ENCODE peak calls at places on chromosomes 3 and 15, in five cellular contexts. N, B, L, C and Q are unnamed samples.

GRCh38 chr3:39810647-39811161 is 1.3 kb downstream of the MYRIP start:
- DNase-seq in N (no peak), B (no peak), L (no peak), C (no peak), Q (no peak)

GRCh38 chr3:97979610-97980009 is 7.4 kb upstream of the RIOX2 start:
- DNase-seq in N (no peak), B (no peak), L (no peak), C (peak), Q (no peak)

GRCh38 chr3:29826712-29827111 is 545.8 kb downstream of the RBMS3 start:
- DNase-seq in N (no peak), B (no peak), L (no peak), C (no peak), Q (no peak)

GRCh38 chr3:141680620-141681389 is 57.3 kb upstream of the RNF7 start:
- DNase-seq in N (no peak), B (no peak), L (no peak), C (peak), Q (no peak)

GRCh38 chr3:155647988-155648591 is 96.8 kb downstream of the PLCH1 start:
- DNase-seq in N (no peak), B (no peak), L (no peak), C (no peak), Q (no peak)

GRCh38 chr3:61562042-61562809 is 855 bp downstream of the PTPRG start:
- DNase-seq in N (no peak), B (peak), L (peak), C (peak), Q (no peak)

GRCh38 chr3:147383617-147384016 is 22.7 kb downstream of the ZIC4 start:
- DNase-seq in N (no peak), B (no peak), L (no peak), C (no peak), Q (no peak)

GRCh38 chr15:31387483-31388118 is 61.0 kb downstream of the KLF13 start:
- DNase-seq in N (no peak), B (peak), L (peak), C (peak), Q (peak)

GRCh38 chr15:85646538-85647091 is 148.1 kb downstream of the KLHL25 start:
- DNase-seq in N (no peak), B (no peak), L (no peak), C (no peak), Q (peak)

GRCh38 chr3:140344601-140345000 is 333.3 kb upstream of the TRIM42 start:
- DNase-seq in N (no peak), B (no peak), L (no peak), C (no peak), Q (no peak)

GRCh38 chr3:117047951-117048705 is 338.5 kb downstream of the TUSC7 start:
- DNase-seq in N (no peak), B (no peak), L (no peak), C (no peak), Q (no peak)

GRCh38 chr15:74584204-74584603 is 31.4 kb upstream of the CLK3 start:
- DNase-seq in N (no peak), B (no peak), L (peak), C (no peak), Q (no peak)

GRCh38 chr3:139231555-139232281 is 112.1 kb upstream of the MRPS22 start:
- DNase-seq in N (no peak), B (no peak), L (no peak), C (no peak), Q (no peak)

GRCh38 chr15:48332642-48333034 is 1.4 kb downstream of the DUT start:
- DNase-seq in N (no peak), B (no peak), L (no peak), C (no peak), Q (no peak)

GRCh38 chr15:63894662-63894949 is 60.9 kb upstream of the HERC1 start:
- DNase-seq in N (no peak), B (no peak), L (no peak), C (no peak), Q (no peak)

GRCh38 chr15:70795311-70795665 is 31.9 kb upstream of the UACA start:
- DNase-seq in N (no peak), B (no peak), L (no peak), C (no peak), Q (no peak)

GRCh38 chr3:127911421-127911931 is 3.6 kb upstream of the KBTBD12 start:
- DNase-seq in N (no peak), B (no peak), L (no peak), C (no peak), Q (no peak)

GRCh38 chr3:61841111-61841845 is 279.9 kb downstream of the PTPRG start:
- DNase-seq in N (no peak), B (no peak), L (no peak), C (no peak), Q (no peak)

GRCh38 chr3:18812316-18812715 is 336.0 kb upstream of the KCNH8 start:
- DNase-seq in N (no peak), B (no peak), L (no peak), C (peak), Q (no peak)

GRCh38 chr3:11641683-11642407 is 1.9 kb downstream of the VGLL4 start:
- DNase-seq in N (no peak), B (no peak), L (no peak), C (no peak), Q (no peak)

GRCh38 chr3:177731644-177732268 is 534.5 kb upstream of the TBL1XR1 start:
- DNase-seq in N (no peak), B (no peak), L (no peak), C (no peak), Q (no peak)

GRCh38 chr3:127754411-127755304 is 67.7 kb downstream of the MGLL start:
- DNase-seq in N (peak), B (no peak), L (peak), C (no peak), Q (no peak)

GRCh38 chr15:94414921-94415320 is 183.6 kb downstream of the MCTP2 start:
- DNase-seq in N (no peak), B (no peak), L (no peak), C (no peak), Q (no peak)

GRCh38 chr3:172259191-172259590 is 189.1 kb downstream of the GHSR start:
- DNase-seq in N (no peak), B (no peak), L (no peak), C (peak), Q (no peak)

GRCh38 chr15:59492389-59493377 is 54.7 kb downstream of the FAM81A start:
- DNase-seq in N (peak), B (peak), L (no peak), C (peak), Q (peak)

GRCh38 chr15:100112061-100112420 is 229.7 kb downstream of the ADAMTS17 start:
- DNase-seq in N (no peak), B (no peak), L (no peak), C (no peak), Q (no peak)

GRCh38 chr3:168241156-168241555 is 145.4 kb upstream of the GOLIM4 start:
- DNase-seq in N (no peak), B (no peak), L (no peak), C (no peak), Q (no peak)

GRCh38 chr3:176523114-176523513 is 674.2 kb downstream of the TBL1XR1 start:
- DNase-seq in N (no peak), B (no peak), L (no peak), C (no peak), Q (no peak)

GRCh38 chr3:11819146-11819545 is 27.5 kb downstream of the TAMM41 start:
- DNase-seq in N (no peak), B (no peak), L (no peak), C (no peak), Q (no peak)

GRCh38 chr15:83746231-83746630 is 92.3 kb downstream of the ADAMTSL3 start:
- DNase-seq in N (no peak), B (no peak), L (no peak), C (no peak), Q (no peak)

GRCh38 chr15:64197425-64197824 is 34.6 kb upstream of the PPIB start:
- DNase-seq in N (no peak), B (no peak), L (no peak), C (no peak), Q (no peak)

GRCh38 chr3:45947361-45947760 is 4.1 kb downstream of the CXCR6 start:
- DNase-seq in N (no peak), B (no peak), L (no peak), C (no peak), Q (no peak)

GRCh38 chr3:45350643-45351042 is 37.7 kb upstream of the LARS2 start:
- DNase-seq in N (no peak), B (no peak), L (no peak), C (no peak), Q (no peak)

GRCh38 chr15:64050281-64051092 is 4.2 kb upstream of the DAPK2 start:
- DNase-seq in N (no peak), B (no peak), L (peak), C (no peak), Q (no peak)

DNA sequence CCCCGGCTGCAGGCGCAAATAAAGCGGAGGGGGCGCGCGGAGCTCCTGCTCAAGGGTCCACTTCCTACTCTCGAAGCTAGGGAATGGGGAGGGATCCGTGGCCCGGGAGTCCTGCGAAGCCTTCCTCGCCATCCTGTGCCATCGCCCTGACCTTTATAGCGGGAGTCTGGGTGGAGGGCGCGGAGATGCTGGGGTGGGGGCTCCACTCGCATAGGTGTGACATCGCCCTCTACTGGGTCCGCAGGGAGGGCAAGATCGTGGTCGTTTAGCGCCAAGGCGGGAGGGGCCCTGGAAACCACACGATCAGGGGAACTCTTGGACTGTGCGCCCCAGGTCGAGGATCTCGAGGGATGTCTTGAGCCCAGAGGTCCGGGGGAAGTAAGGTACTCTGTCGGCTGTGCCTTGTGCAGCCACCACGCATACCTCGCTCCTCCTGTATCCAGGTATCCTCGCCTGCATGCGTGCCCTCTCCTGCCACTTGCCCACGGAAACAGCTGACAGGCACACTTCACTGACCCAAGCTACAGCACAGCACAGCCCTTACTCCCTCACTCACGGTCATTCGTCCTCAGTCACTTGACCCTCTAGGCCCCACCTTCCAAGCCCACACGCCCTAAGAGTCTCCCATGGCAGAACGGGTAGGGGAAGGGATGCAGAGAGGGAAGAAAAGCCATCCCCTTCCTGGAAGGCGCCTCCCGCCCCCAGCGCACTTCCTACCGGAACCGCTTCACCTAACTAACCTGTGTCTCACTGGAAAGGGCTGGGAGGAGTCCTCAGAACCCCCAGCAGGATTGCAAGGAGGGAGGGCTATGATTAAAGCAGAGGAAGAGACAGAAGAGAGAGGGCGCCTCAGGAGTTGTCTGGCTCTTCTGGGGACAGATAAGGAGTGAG is 22.7 kb downstream of the EPHB3 start:
- DNase-seq in N (no peak), B (peak), L (no peak), C (no peak), Q (no peak)
- TF ChIP-seq CTCF in N (no peak), B (no peak), L (peak), C (peak), Q (no peak)

DNA sequence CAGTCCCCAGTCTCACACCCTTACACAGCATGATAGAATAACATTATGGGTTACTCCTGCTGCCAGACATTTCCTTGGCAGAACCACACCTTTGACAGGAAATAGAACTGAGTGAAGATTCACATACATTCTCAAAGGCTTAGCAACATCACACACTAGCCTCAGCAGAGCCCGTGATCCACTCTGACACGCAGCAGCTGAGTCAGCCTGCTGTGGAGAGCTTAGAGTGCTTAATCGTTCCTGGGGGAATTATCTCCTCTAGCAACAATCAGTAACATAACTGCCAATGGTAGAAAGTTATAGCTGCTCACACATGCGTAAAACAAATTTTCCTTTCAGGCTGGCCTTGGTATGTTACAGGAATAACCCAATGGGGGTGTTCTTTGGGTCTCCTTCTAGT is 382.1 kb downstream of the GAP43 start:
- DNase-seq in N (no peak), B (no peak), L (no peak), C (peak), Q (no peak)
- H3K27ac ChIP-seq in N (no peak), B (no peak), L (no peak), C (no peak), Q (no peak)

GRCh38 chr15:42577514-42578031 is 2.2 kb downstream of the STARD9 start:
- DNase-seq in N (no peak), B (no peak), L (no peak), C (no peak), Q (no peak)
- H3K4me3 ChIP-seq in N (peak), B (peak), L (no peak), C (peak), Q (no peak)

GRCh38 chr3:64438837-64439236 is 213.6 kb upstream of the PRICKLE2 start:
- DNase-seq in N (no peak), B (no peak), L (peak), C (no peak), Q (no peak)
- TF ChIP-seq CTCF in N (no peak), B (no peak), L (no peak), C (no peak), Q (no peak)

GRCh38 chr3:124660606-124661005 is 69.6 kb upstream of the UMPS start:
- DNase-seq in N (no peak), B (no peak), L (no peak), C (no peak), Q (no peak)

GRCh38 chr3:124666067-124666466 is 64.2 kb upstream of the UMPS start:
- DNase-seq in N (no peak), B (no peak), L (no peak), C (no peak), Q (no peak)

GRCh38 chr3:124669470-124669869 is 60.8 kb upstream of the UMPS start:
- DNase-seq in N (no peak), B (no peak), L (no peak), C (no peak), Q (no peak)

GRCh38 chr3:124663690-124664089 is 66.6 kb upstream of the UMPS start:
- DNase-seq in N (no peak), B (no peak), L (no peak), C (no peak), Q (no peak)

DNA sequence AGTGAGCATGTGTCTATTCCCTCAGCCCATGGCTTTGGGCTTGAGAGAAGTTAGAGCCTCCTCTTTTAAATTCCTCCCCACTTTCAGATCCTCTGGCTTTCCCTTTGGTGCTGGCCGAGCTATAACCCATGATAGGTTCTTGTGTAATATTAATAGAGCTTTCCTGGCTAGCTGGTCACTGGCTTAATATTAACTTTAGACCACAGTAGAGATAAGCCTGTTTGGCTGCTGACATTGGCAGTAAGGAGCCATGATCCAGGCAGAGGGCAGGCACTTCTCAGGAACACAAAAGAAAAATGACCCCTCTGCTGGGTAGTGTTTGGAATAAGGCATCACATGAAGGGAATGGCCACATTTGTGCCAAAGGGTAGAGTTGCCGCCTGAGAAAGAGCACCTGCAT is 65.4 kb upstream of the UMPS start:
- DNase-seq in N (no peak), B (no peak), L (no peak), C (no peak), Q (no peak)
- H3K27ac ChIP-seq in N (no peak), B (peak), L (peak), C (peak), Q (no peak)

DNA sequence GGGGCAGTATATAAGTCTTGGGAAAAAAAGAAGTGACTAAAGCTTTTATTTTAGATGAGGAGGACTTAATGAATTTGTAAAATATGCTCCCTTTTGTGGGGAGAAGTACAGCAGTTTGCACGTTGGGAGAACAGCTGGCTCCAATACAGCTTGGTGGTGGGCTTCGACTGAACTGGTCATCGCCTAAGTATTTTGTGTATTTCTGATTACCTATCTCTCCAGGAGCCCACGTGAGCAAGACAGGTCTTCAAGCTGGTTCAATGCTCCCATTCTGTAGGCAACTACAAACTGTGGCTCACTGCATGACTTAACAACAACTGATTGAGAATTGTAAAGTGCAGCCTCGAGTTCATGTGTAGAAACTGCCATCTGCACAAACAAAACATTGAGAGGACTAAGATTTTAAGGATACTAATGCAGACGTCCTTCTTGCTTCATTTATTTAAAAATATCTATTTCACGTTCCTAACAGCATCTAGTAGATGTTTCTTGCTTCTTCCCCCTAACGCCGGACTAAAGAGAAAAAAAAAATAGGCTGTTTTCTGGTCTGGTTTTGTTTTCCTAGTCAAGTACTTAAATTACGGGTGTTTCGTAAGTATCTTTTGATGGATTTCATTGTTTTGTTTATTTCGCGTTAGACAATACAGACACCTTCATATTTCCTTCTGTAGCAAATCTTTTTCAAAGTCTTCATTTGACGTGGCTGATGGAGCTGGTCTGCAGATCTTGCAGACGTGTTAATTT is 1.4 kb upstream of the GREM1 start:
- DNase-seq in N (no peak), B (no peak), L (no peak), C (no peak), Q (no peak)
- H3K4me3 ChIP-seq in N (peak), B (peak), L (no peak), C (no peak), Q (no peak)

GRCh38 chr3:55491296-55491816 is 4.2 kb upstream of the WNT5A start:
- DNase-seq in N (no peak), B (no peak), L (no peak), C (no peak), Q (no peak)

GRCh38 chr3:55488398-55489055 is 1.4 kb upstream of the WNT5A start:
- DNase-seq in N (peak), B (peak), L (peak), C (peak), Q (no peak)

GRCh38 chr3:55489804-55490132 is 2.7 kb upstream of the WNT5A start:
- DNase-seq in N (no peak), B (peak), L (peak), C (no peak), Q (no peak)

GRCh38 chr3:55492976-55493375 is 5.9 kb upstream of the WNT5A start:
- DNase-seq in N (no peak), B (no peak), L (no peak), C (no peak), Q (no peak)

DNA sequence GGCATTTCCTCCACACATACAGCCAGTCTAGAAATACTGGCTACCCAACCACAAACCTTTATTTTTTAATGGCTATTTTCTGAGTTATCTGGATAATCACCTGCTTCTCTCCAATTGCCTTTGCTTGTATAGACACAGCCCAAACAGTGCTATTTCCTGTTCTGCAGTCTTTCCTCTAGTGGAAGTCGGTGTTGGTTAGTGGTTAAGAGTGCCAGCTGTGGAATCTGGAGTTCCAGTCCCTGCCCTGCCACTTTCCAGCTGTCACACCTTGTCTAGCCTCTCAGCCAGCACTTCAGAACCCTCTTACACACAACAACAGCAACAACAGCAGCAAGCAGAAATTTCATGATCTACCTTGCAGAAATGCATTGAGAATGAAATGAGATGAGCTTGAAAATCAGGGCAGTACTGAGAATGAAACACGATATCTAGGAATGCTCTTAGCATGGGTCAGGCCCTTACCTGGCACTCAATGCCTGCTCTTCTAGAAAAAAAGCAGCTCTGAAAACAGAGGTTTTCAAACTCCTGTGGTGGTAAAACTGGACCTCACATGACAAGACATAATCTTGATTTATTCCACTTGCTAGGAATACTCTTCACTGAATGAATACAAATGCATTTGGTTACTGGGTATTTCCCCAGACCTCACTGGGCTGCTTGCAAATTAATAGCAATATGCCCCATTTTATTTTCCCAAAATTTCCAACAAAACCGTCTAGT is 3.2 kb upstream of the WNT5A start:
- DNase-seq in N (no peak), B (no peak), L (no peak), C (no peak), Q (no peak)
- TF ChIP-seq CTCF in N (no peak), B (no peak), L (no peak), C (no peak), Q (no peak)

GRCh38 chr3:49313902-49314676 is 25.8 kb downstream of the USP4 start:
- DNase-seq in N (peak), B (no peak), L (no peak), C (no peak), Q (no peak)
- H3K27ac ChIP-seq in N (peak), B (no peak), L (no peak), C (no peak), Q (no peak)